ENCODE peak calls at places on chromosomes 6 and 20, in six cellular contexts. I is choroid plexus epithelial cell, G is adrenal gland, Z is Caco-2, X is GM12878, F is astrocyte of the cerebellum. U is an unnamed sample.

GRCh38 chr6:101296184-101296583 is 97.3 kb upstream of the GRIK2 start:
- DNase-seq in I (peak), G (no peak), Z (no peak), X (no peak), F (no peak), U (no peak)

GRCh38 chr20:45456632-45457031 is 12.9 kb upstream of the WFDC2 start:
- DNase-seq in I (peak), G (no peak), Z (peak), X (no peak), F (no peak), U (no peak)

GRCh38 chr20:6714202-6714800 is 53.2 kb upstream of the BMP2 start:
- DNase-seq in I (no peak), G (no peak), Z (no peak), X (no peak), F (no peak), U (no peak)

GRCh38 chr6:159973406-159973805 is 4.5 kb downstream of the IGF2R start:
- DNase-seq in I (no peak), G (no peak), Z (no peak), X (no peak), F (no peak), U (no peak)

GRCh38 chr6:134105903-134106302 is 53.5 kb upstream of the SLC2A12 start:
- DNase-seq in I (no peak), G (no peak), Z (peak), X (no peak), F (no peak), U (no peak)

GRCh38 chr20:59831024-59831900 is 102.2 kb downstream of the SYCP2 start:
- DNase-seq in I (no peak), G (no peak), Z (peak), X (peak), F (no peak), U (no peak)

GRCh38 chr6:104669483-104669882 is 190.2 kb downstream of the HACE1 start:
- DNase-seq in I (no peak), G (no peak), Z (no peak), X (no peak), F (no peak), U (no peak)

GRCh38 chr6:118565317-118565960 is 17.3 kb downstream of the PLN start:
- DNase-seq in I (peak), G (no peak), Z (peak), X (peak), F (no peak), U (peak)

GRCh38 chr20:63766695-63767426 is 27.3 kb downstream of the SLC2A4RG start:
- DNase-seq in I (no peak), G (no peak), Z (no peak), X (no peak), F (no peak), U (no peak)

GRCh38 chr6:1767481-1768246 is 157.9 kb downstream of the FOXC1 start:
- DNase-seq in I (peak), G (no peak), Z (no peak), X (no peak), F (no peak), U (no peak)

GRCh38 chr20:10673831-10674683 is at the start of gene JAG1:
- DNase-seq in I (peak), G (peak), Z (peak), X (peak), F (peak), U (peak)

GRCh38 chr6:13397359-13398080 is 69.2 kb upstream of the TBC1D7 start:
- DNase-seq in I (no peak), G (no peak), Z (no peak), X (peak), F (no peak), U (peak)

GRCh38 chr20:5171074-5171789 is 44.4 kb downstream of the CDS2 start:
- DNase-seq in I (peak), G (no peak), Z (no peak), X (no peak), F (no peak), U (no peak)

GRCh38 chr6:151514000-151514730 is 20.3 kb downstream of the CCDC170 start:
- DNase-seq in I (no peak), G (no peak), Z (no peak), X (no peak), F (no peak), U (no peak)

GRCh38 chr20:54622338-54623280 is 147.2 kb downstream of the DOK5 start:
- DNase-seq in I (no peak), G (no peak), Z (no peak), X (no peak), F (no peak), U (no peak)

GRCh38 chr6:47292944-47293343 is 16.8 kb downstream of the TNFRSF21 start:
- DNase-seq in I (peak), G (no peak), Z (no peak), X (no peak), F (no peak), U (no peak)

GRCh38 chr6:156190270-156190669 is 586.9 kb upstream of the ARID1B start:
- DNase-seq in I (no peak), G (no peak), Z (no peak), X (no peak), F (no peak), U (no peak)

GRCh38 chr6:38720295-38720694 is 5.2 kb downstream of the DNAH8 start:
- DNase-seq in I (peak), G (no peak), Z (peak), X (no peak), F (no peak), U (no peak)

GRCh38 chr6:48423640-48424365 is 312.8 kb upstream of the PTCHD4 start:
- DNase-seq in I (peak), G (no peak), Z (no peak), X (no peak), F (no peak), U (no peak)

GRCh38 chr20:57991211-57991841 is 237.1 kb downstream of the ANKRD60 start:
- DNase-seq in I (no peak), G (no peak), Z (no peak), X (no peak), F (peak), U (no peak)

GRCh38 chr6:129543981-129544380 is 166.0 kb downstream of the ARHGAP18 start:
- DNase-seq in I (peak), G (no peak), Z (no peak), X (no peak), F (no peak), U (no peak)

GRCh38 chr20:48732081-48732829 is 95.5 kb downstream of the PREX1 start:
- DNase-seq in I (no peak), G (no peak), Z (no peak), X (no peak), F (no peak), U (no peak)

GRCh38 chr6:163415176-163415619 is 680 bp downstream of the QKI start:
- DNase-seq in I (peak), G (peak), Z (no peak), X (no peak), F (no peak), U (no peak)

GRCh38 chr6:138989098-138989983 is 1.3 kb upstream of the REPS1 start:
- DNase-seq in I (no peak), G (no peak), Z (peak), X (no peak), F (no peak), U (no peak)

GRCh38 chr20:35166242-35166830 is 5.5 kb upstream of the PROCR start:
- DNase-seq in I (peak), G (peak), Z (no peak), X (no peak), F (no peak), U (no peak)

GRCh38 chr6:52760105-52760765 is 3.0 kb downstream of the GSTA2 start:
- DNase-seq in I (no peak), G (no peak), Z (no peak), X (no peak), F (no peak), U (no peak)

GRCh38 chr6:6681443-6681842 is 92.9 kb downstream of the LY86 start:
- DNase-seq in I (no peak), G (no peak), Z (no peak), X (no peak), F (no peak), U (no peak)

GRCh38 chr6:155273438-155273837 is 9.6 kb downstream of the CLDN20 start:
- DNase-seq in I (peak), G (no peak), Z (no peak), X (no peak), F (peak), U (no peak)

GRCh38 chr6:164184410-164184809 is 769.9 kb downstream of the QKI start:
- DNase-seq in I (no peak), G (no peak), Z (no peak), X (no peak), F (no peak), U (no peak)

GRCh38 chr20:19840111-19840705 is 82.2 kb downstream of the RIN2 start:
- DNase-seq in I (no peak), G (no peak), Z (no peak), X (no peak), F (no peak), U (no peak)

GRCh38 chr20:24611360-24612140 is 142.1 kb downstream of the SYNDIG1 start:
- DNase-seq in I (no peak), G (no peak), Z (no peak), X (no peak), F (no peak), U (no peak)

GRCh38 chr20:62088258-62089127 is 22.8 kb upstream of the TAF4 start:
- DNase-seq in I (peak), G (no peak), Z (peak), X (no peak), F (peak), U (no peak)

GRCh38 chr6:163585932-163586437 is 171.5 kb downstream of the QKI start:
- DNase-seq in I (peak), G (no peak), Z (no peak), X (no peak), F (peak), U (no peak)

GRCh38 chr6:39365281-39366074 is 43.0 kb upstream of the KCNK16 start:
- DNase-seq in I (peak), G (peak), Z (no peak), X (no peak), F (no peak), U (no peak)

GRCh38 chr6:130849501-130850039 is 22.4 kb downstream of the SMLR1 start:
- DNase-seq in I (no peak), G (no peak), Z (no peak), X (no peak), F (no peak), U (no peak)

GRCh38 chr6:68038815-68039408 is 596.2 kb upstream of the ADGRB3 start:
- DNase-seq in I (no peak), G (no peak), Z (no peak), X (no peak), F (no peak), U (no peak)

GRCh38 chr6:2655844-2656433 is 94.8 kb downstream of the MYLK4 start:
- DNase-seq in I (no peak), G (no peak), Z (no peak), X (no peak), F (no peak), U (no peak)

GRCh38 chr20:51562334-51563140 is 20.0 kb upstream of the NFATC2 start:
- DNase-seq in I (peak), G (peak), Z (peak), X (no peak), F (peak), U (no peak)
- TF ChIP-seq CTCF in I (no peak), G (no peak), Z (peak), X (no peak), F (peak), U (no peak)

GRCh38 chr6:99868074-99868702 is 125.8 kb downstream of the MCHR2 start:
- DNase-seq in I (peak), G (peak), Z (peak), X (peak), F (peak), U (peak)
- H3K4me3 ChIP-seq in I (no peak), G (no peak), Z (no peak), X (no peak), F (no peak), U (no peak)

DNA sequence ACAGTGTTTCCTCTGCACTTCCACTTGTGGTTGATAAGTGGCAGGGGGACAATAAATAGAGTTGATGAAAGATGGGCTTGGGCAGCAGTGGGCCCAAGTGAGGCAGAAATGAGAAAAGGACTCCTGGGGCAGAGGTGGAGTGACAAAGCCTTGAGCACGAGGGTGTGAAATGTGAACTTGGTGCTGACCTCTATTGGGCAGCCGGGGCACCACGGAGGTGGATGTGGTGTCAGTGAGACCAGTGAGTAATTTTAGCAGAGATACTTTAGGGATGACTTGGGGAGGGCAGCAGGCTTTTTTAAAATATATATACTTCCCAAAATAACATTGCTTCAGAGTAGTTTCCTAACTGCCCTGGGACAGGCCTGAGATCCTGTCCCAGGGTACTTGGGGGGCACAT is 30.6 kb upstream of the MYLK2 start:
- DNase-seq in I (peak), G (no peak), Z (peak), X (no peak), F (no peak), U (no peak)
- TF ChIP-seq CTCF in I (no peak), G (no peak), Z (no peak), X (no peak), F (peak), U (no peak)

GRCh38 chr6:36334343-36334742 is 2.3 kb downstream of the BNIP5 start:
- DNase-seq in I (no peak), G (no peak), Z (no peak), X (no peak), F (no peak), U (no peak)
- H3K4me3 ChIP-seq in I (no peak), G (no peak), Z (no peak), X (no peak), F (no peak), U (no peak)

GRCh38 chr6:28491984-28492317 is 23.6 kb downstream of the GPX6 start:
- DNase-seq in I (no peak), G (no peak), Z (no peak), X (no peak), F (no peak), U (no peak)

GRCh38 chr6:28501259-28501658 is 14.3 kb downstream of the GPX6 start:
- DNase-seq in I (no peak), G (no peak), Z (no peak), X (no peak), F (no peak), U (no peak)

GRCh38 chr6:28497893-28498292 is 17.7 kb downstream of the GPX6 start:
- DNase-seq in I (no peak), G (no peak), Z (no peak), X (no peak), F (no peak), U (no peak)

GRCh38 chr6:28497306-28497705 is 18.3 kb downstream of the GPX6 start:
- DNase-seq in I (no peak), G (no peak), Z (no peak), X (no peak), F (no peak), U (no peak)

GRCh38 chr6:28496099-28496779 is 19.4 kb downstream of the GPX6 start:
- DNase-seq in I (peak), G (no peak), Z (no peak), X (no peak), F (no peak), U (no peak)
- TF ChIP-seq CTCF in I (peak), G (no peak), Z (peak), X (peak), F (no peak), U (peak)

DNA sequence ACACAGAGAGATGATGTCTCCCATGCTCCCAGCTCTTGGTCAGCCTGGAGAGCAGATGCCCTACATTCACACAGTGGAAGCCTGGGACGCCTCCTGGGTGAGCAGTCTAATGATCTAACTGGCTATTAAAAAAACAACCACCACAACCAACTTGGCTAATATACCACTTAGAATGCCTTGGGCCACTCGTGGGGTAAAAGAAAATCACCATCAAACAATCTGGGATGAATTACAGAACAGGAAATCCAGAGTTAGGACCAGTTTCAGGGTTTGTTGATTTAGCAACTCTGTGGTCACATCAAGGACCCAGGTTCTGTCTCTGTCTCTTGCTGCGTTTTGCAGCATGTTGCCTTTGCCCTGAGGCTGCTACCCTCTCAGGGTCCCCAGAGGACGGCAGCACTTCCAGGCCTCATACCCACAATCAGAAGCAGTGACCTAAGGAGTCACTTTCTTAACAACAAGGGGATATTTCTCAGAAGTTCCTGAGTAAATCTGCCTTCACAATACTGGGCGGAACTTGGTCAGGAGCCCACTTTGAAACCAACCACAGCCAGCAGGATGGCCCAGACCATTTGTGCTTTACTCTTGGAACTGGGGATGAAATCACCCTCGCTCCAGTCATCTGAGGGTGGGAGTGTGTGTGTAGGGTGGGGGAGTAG is 118.7 kb downstream of the CLIC5 start:
- DNase-seq in I (peak), G (no peak), Z (no peak), X (no peak), F (peak), U (no peak)
- H3K4me3 ChIP-seq in I (no peak), G (no peak), Z (no peak), X (no peak), F (no peak), U (no peak)

GRCh38 chr6:63272397-63272796 is 47.4 kb downstream of the LGSN start:
- DNase-seq in I (peak), G (no peak), Z (peak), X (no peak), F (peak), U (no peak)
- TF ChIP-seq CTCF in I (peak), G (peak), Z (no peak), X (peak), F (no peak), U (no peak)

DNA sequence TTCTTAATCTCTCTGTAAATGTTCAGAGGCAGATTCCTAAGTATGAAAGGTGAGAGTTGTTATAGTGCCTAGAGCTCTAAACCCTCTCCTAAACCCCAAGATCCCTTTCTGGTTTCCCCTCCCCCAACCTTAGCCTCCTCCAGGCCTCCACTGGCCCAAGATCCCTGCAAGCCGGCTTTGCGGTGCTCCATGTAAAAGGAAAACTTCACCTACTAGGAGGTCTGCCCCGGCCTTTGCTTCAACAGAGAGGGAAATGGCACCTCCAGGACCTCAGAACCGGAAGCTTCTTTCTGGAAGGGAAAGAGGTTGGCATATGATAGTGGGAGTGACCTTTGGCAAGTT is 2.3 kb downstream of the RRBP1 start:
- DNase-seq in I (no peak), G (peak), Z (no peak), X (no peak), F (no peak), U (no peak)
- H3K4me3 ChIP-seq in I (peak), G (no peak), Z (peak), X (peak), F (peak), U (no peak)

U was measured in GM12864.